ENCODE peak calls at places on chromosomes 6 and 20, in ten cellular contexts. O, R, B, Q, J, P, X, W, I and D are unnamed samples. For H3K4me1 and H3K9me3, the result is how much of the 10 kb centered on the place peaks cover.

GRCh38 chr6:96213768-96214167 is 198.0 kb downstream of the FUT9 start:
- DNase-seq in O (peak), R (no peak), B (no peak), Q (no peak), J (no peak), P (no peak), X (no peak), W (no peak), I (no peak), D (no peak)

GRCh38 chr6:87914637-87915395 is 132.8 kb upstream of the SPACA1 start:
- DNase-seq in O (peak), R (no peak), B (no peak), Q (peak), J (no peak), P (no peak), X (no peak), W (no peak), I (peak), D (no peak)

GRCh38 chr6:39005774-39006173 is 42.8 kb upstream of the GLP1R start:
- DNase-seq in O (no peak), R (no peak), B (no peak), Q (no peak), J (no peak), P (no peak), X (peak), W (no peak), I (no peak), D (no peak)

GRCh38 chr6:157266274-157267101 is 56.8 kb downstream of the TMEM242 start:
- DNase-seq in O (no peak), R (no peak), B (no peak), Q (no peak), J (no peak), P (no peak), X (no peak), W (no peak), I (no peak), D (no peak)

GRCh38 chr20:3759884-3760283 is 7.7 kb downstream of the ADISSP start:
- DNase-seq in O (no peak), R (no peak), B (no peak), Q (no peak), J (no peak), P (no peak), X (no peak), W (no peak), I (no peak), D (no peak)

GRCh38 chr6:42010185-42010872 is 40.0 kb upstream of the TAF8 start:
- DNase-seq in O (no peak), R (no peak), B (no peak), Q (no peak), J (no peak), P (no peak), X (peak), W (no peak), I (peak), D (no peak)

GRCh38 chr20:13771853-13772453 is 12.8 kb downstream of the ESF1 start:
- DNase-seq in O (peak), R (no peak), B (no peak), Q (no peak), J (no peak), P (no peak), X (no peak), W (no peak), I (peak), D (no peak)

GRCh38 chr6:26420607-26421235 is 18.6 kb downstream of the BTN3A1 start:
- DNase-seq in O (peak), R (no peak), B (peak), Q (peak), J (no peak), P (no peak), X (no peak), W (no peak), I (peak), D (no peak)

GRCh38 chr6:14634072-14634471 is 516.5 kb downstream of the CD83 start:
- DNase-seq in O (no peak), R (no peak), B (no peak), Q (no peak), J (no peak), P (no peak), X (no peak), W (no peak), I (no peak), D (no peak)

GRCh38 chr6:50699086-50699886 is 14.0 kb upstream of the TFAP2D start:
- DNase-seq in O (no peak), R (no peak), B (no peak), Q (no peak), J (no peak), P (no peak), X (no peak), W (no peak), I (no peak), D (no peak)

GRCh38 chr20:36825374-36826104 is 50.4 kb upstream of the TLDC2 start:
- DNase-seq in O (no peak), R (no peak), B (no peak), Q (no peak), J (no peak), P (no peak), X (no peak), W (no peak), I (no peak), D (no peak)

GRCh38 chr6:163915131-163915530 is 500.6 kb downstream of the QKI start:
- DNase-seq in O (no peak), R (no peak), B (no peak), Q (no peak), J (no peak), P (no peak), X (no peak), W (no peak), I (no peak), D (no peak)

GRCh38 chr20:23159256-23159922 is 73.3 kb upstream of the CD93 start:
- DNase-seq in O (peak), R (no peak), B (peak), Q (no peak), J (no peak), P (no peak), X (peak), W (no peak), I (no peak), D (no peak)

GRCh38 chr6:63598251-63599036 is 26.2 kb downstream of the LOC128125822 start:
- DNase-seq in O (peak), R (peak), B (peak), Q (peak), J (peak), P (peak), X (peak), W (peak), I (peak), D (peak)

GRCh38 chr6:129667034-129667433 is 42.9 kb downstream of the ARHGAP18 start:
- DNase-seq in O (no peak), R (no peak), B (no peak), Q (no peak), J (no peak), P (no peak), X (no peak), W (no peak), I (peak), D (no peak)

GRCh38 chr6:135321012-135321621 is 140.0 kb downstream of the MYB start:
- DNase-seq in O (no peak), R (no peak), B (no peak), Q (no peak), J (no peak), P (no peak), X (no peak), W (no peak), I (no peak), D (no peak)

GRCh38 chr20:34859367-34859766 is 13.3 kb downstream of the GGT7 start:
- DNase-seq in O (no peak), R (no peak), B (no peak), Q (no peak), J (no peak), P (no peak), X (no peak), W (no peak), I (no peak), D (peak)

GRCh38 chr6:109059591-109060021 is 35.0 kb downstream of the SESN1 start:
- DNase-seq in O (peak), R (no peak), B (no peak), Q (peak), J (no peak), P (no peak), X (no peak), W (no peak), I (peak), D (no peak)

GRCh38 chr6:61614119-61614518 is 671.9 kb downstream of the KHDRBS2 start:
- DNase-seq in O (no peak), R (no peak), B (no peak), Q (no peak), J (no peak), P (no peak), X (no peak), W (no peak), I (no peak), D (no peak)

GRCh38 chr6:150651808-150652473 is 52.3 kb downstream of the PLEKHG1 start:
- DNase-seq in O (peak), R (no peak), B (no peak), Q (no peak), J (no peak), P (no peak), X (no peak), W (no peak), I (no peak), D (no peak)

GRCh38 chr20:41003143-41003932 is 25.3 kb upstream of the TOP1 start:
- DNase-seq in O (peak), R (no peak), B (no peak), Q (peak), J (no peak), P (peak), X (peak), W (peak), I (peak), D (peak)

GRCh38 chr6:119497988-119498727 is 148.6 kb upstream of the MAN1A1 start:
- DNase-seq in O (no peak), R (no peak), B (no peak), Q (no peak), J (no peak), P (no peak), X (no peak), W (no peak), I (no peak), D (no peak)

GRCh38 chr6:16244446-16244845 is 6.1 kb downstream of the GMPR start:
- DNase-seq in O (no peak), R (no peak), B (no peak), Q (no peak), J (no peak), P (no peak), X (peak), W (no peak), I (peak), D (no peak)

GRCh38 chr6:40524797-40525584 is 62.2 kb downstream of the LRFN2 start:
- DNase-seq in O (no peak), R (no peak), B (no peak), Q (no peak), J (no peak), P (no peak), X (no peak), W (no peak), I (no peak), D (no peak)
- TF ChIP-seq CTCF in O (no peak), R (no peak), B (no peak), Q (no peak), J (no peak), P (no peak), X (no peak), W (no peak), I (no peak), D (no peak)

DNA sequence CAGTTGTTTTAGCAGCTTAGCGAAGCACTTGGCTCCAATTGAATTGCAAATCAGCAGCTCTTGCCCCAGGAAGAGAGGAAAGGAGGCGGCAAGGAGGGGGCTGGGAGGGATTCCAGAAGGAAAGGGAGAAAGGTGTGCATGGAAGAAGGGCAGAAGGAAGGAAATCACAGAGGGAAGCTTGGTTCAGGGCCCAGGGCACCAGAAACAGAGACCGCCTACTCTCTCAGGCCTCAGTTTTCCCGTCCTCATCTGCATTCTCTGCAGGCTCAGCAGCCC is 13.9 kb downstream of the GRM4 start:
- DNase-seq in O (no peak), R (no peak), B (no peak), Q (no peak), J (no peak), P (no peak), X (no peak), W (no peak), I (no peak), D (no peak)
- H3K4me1 ChIP-seq in O (under half), R (under half), B (under half), Q (under half), J (under half), P (under half), X (under half), W (under half), I (under half), D (under half)

GRCh38 chr6:53557005-53557715 is 12.3 kb upstream of the GCLC start:
- DNase-seq in O (no peak), R (no peak), B (no peak), Q (no peak), J (no peak), P (no peak), X (no peak), W (no peak), I (no peak), D (no peak)
- H3K9me3 ChIP-seq in O (under half), R (under half), B (under half), Q (under half), J (under half), P (under half), X (under half), W (under half), I (under half), D (under half)

GRCh38 chr20:44532981-44533331 is 11.1 kb upstream of the SERINC3 start:
- DNase-seq in O (peak), R (no peak), B (no peak), Q (peak), J (no peak), P (no peak), X (no peak), W (no peak), I (no peak), D (no peak)

GRCh38 chr20:44537993-44538392 is 16.1 kb upstream of the SERINC3 start:
- DNase-seq in O (no peak), R (no peak), B (no peak), Q (no peak), J (no peak), P (no peak), X (no peak), W (no peak), I (no peak), D (no peak)

GRCh38 chr20:44532248-44532980 is 10.5 kb upstream of the SERINC3 start:
- DNase-seq in O (no peak), R (peak), B (no peak), Q (no peak), J (no peak), P (no peak), X (no peak), W (no peak), I (no peak), D (no peak)

GRCh38 chr20:44533928-44534327 is 12.1 kb upstream of the SERINC3 start:
- DNase-seq in O (no peak), R (no peak), B (no peak), Q (no peak), J (no peak), P (no peak), X (no peak), W (no peak), I (no peak), D (no peak)

GRCh38 chr20:44536139-44536538 is 14.3 kb upstream of the SERINC3 start:
- DNase-seq in O (no peak), R (no peak), B (no peak), Q (no peak), J (no peak), P (no peak), X (no peak), W (no peak), I (no peak), D (no peak)
- TF ChIP-seq CTCF in O (no peak), R (no peak), B (no peak), Q (no peak), J (no peak), P (no peak), X (no peak), W (no peak), I (no peak), D (no peak)

GRCh38 chr20:50671626-50672025 is 19.7 kb downstream of the RIPOR3 start:
- DNase-seq in O (no peak), R (no peak), B (no peak), Q (no peak), J (no peak), P (no peak), X (no peak), W (no peak), I (no peak), D (no peak)
- H3K4me1 ChIP-seq in O (under half), R (under half), B (under half), Q (under half), J (under half), P (under half), X (under half), W (under half), I (under half), D (half or more)

GRCh38 chr6:9745476-9745875 is 669.4 kb downstream of the TFAP2A start:
- DNase-seq in O (peak), R (no peak), B (no peak), Q (no peak), J (no peak), P (no peak), X (no peak), W (no peak), I (peak), D (no peak)
- H3K9me3 ChIP-seq in O (under half), R (under half), B (under half), Q (under half), J (under half), P (under half), X (under half), W (under half), I (under half), D (under half)